ENCODE peak calls at places on chromosomes 7 and 10, in nine cellular contexts. One of them, this sample, is unnamed.
A peak's percentile ranks its signal among the peaks of the same experiment; 100 is the strongest.

GRCh38 chr10:6299234-6299633 is 96.5 kb downstream of the PFKFB3 start:
- DNase-seq in right cardiac atrium: no peak
- DNase-seq in cardiac muscle cell: no peak
- DNase-seq in suprapubic skin: peak; percentile 65
- DNase-seq in NT2/D1: no peak
- DNase-seq in cardiac fibroblast: no peak
- DNase-seq in neuronal stem cell: no peak
- DNase-seq in AG09309: no peak
- DNase-seq in ovary: no peak
- DNase-seq in this sample: no peak

GRCh38 chr7:66626236-66626957 is 2.3 kb upstream of the KCTD7 start:
- DNase-seq in AG09309: peak; percentile 16
- DNase-seq in neuronal stem cell: no peak
- DNase-seq in cardiac muscle cell: peak; percentile 42
- DNase-seq in cardiac fibroblast: peak; percentile 60
- DNase-seq in suprapubic skin: no peak
- DNase-seq in right cardiac atrium: no peak
- DNase-seq in NT2/D1: no peak
- DNase-seq in ovary: no peak
- DNase-seq in this sample: peak; percentile 26

GRCh38 chr7:34550996-34551395 is 107.0 kb upstream of the NPSR1 start:
- DNase-seq in AG09309: no peak
- DNase-seq in cardiac muscle cell: no peak
- DNase-seq in NT2/D1: no peak
- DNase-seq in neuronal stem cell: no peak
- DNase-seq in ovary: no peak
- DNase-seq in suprapubic skin: no peak
- DNase-seq in cardiac fibroblast: no peak
- DNase-seq in right cardiac atrium: no peak
- DNase-seq in this sample: no peak

GRCh38 chr10:69048103-69048502 is 39.8 kb upstream of the SRGN start:
- DNase-seq in neuronal stem cell: no peak
- DNase-seq in cardiac fibroblast: peak; percentile 33
- DNase-seq in cardiac muscle cell: peak; percentile 48
- DNase-seq in right cardiac atrium: no peak
- DNase-seq in ovary: no peak
- DNase-seq in AG09309: no peak
- DNase-seq in NT2/D1: no peak
- DNase-seq in suprapubic skin: no peak
- DNase-seq in this sample: no peak

GRCh38 chr7:102728-103127 is 89.6 kb upstream of the FAM20C start:
- DNase-seq in suprapubic skin: no peak
- DNase-seq in ovary: no peak
- DNase-seq in NT2/D1: no peak
- DNase-seq in cardiac muscle cell: no peak
- DNase-seq in right cardiac atrium: peak; percentile 15
- DNase-seq in neuronal stem cell: no peak
- DNase-seq in cardiac fibroblast: no peak
- DNase-seq in AG09309: no peak
- DNase-seq in this sample: no peak

GRCh38 chr10:13684252-13684791 is 97.6 kb downstream of the PRPF18 start:
- DNase-seq in NT2/D1: no peak
- DNase-seq in right cardiac atrium: peak; percentile 86
- DNase-seq in suprapubic skin: no peak
- DNase-seq in AG09309: no peak
- DNase-seq in cardiac muscle cell: peak; percentile 87
- DNase-seq in neuronal stem cell: no peak
- DNase-seq in ovary: peak; percentile 60
- DNase-seq in cardiac fibroblast: peak; percentile 83
- DNase-seq in this sample: peak; percentile 26

GRCh38 chr7:116674508-116675173 is 2.6 kb downstream of the MET start:
- DNase-seq in right cardiac atrium: no peak
- DNase-seq in NT2/D1: no peak
- DNase-seq in neuronal stem cell: no peak
- DNase-seq in cardiac fibroblast: no peak
- DNase-seq in ovary: no peak
- DNase-seq in suprapubic skin: no peak
- DNase-seq in AG09309: no peak
- DNase-seq in cardiac muscle cell: no peak
- DNase-seq in this sample: no peak

GRCh38 chr10:125548878-125549277 is 134.1 kb downstream of the TEX36 start:
- DNase-seq in NT2/D1: no peak
- DNase-seq in cardiac fibroblast: no peak
- DNase-seq in ovary: no peak
- DNase-seq in AG09309: no peak
- DNase-seq in neuronal stem cell: no peak
- DNase-seq in suprapubic skin: no peak
- DNase-seq in cardiac muscle cell: no peak
- DNase-seq in right cardiac atrium: no peak
- DNase-seq in this sample: no peak

GRCh38 chr10:35940067-35940989 is 298.2 kb upstream of the FZD8 start:
- DNase-seq in cardiac fibroblast: peak; percentile 32
- DNase-seq in suprapubic skin: no peak
- DNase-seq in ovary: peak; percentile 17
- DNase-seq in neuronal stem cell: no peak
- DNase-seq in cardiac muscle cell: peak; percentile 27
- DNase-seq in AG09309: no peak
- DNase-seq in right cardiac atrium: no peak
- DNase-seq in NT2/D1: no peak
- DNase-seq in this sample: peak; percentile 13

GRCh38 chr10:75195035-75195763 is 15.4 kb upstream of the VDAC2 start:
- DNase-seq in neuronal stem cell: no peak
- DNase-seq in cardiac fibroblast: peak; percentile 49
- DNase-seq in cardiac muscle cell: peak; percentile 42
- DNase-seq in AG09309: peak; percentile 75
- DNase-seq in NT2/D1: no peak
- DNase-seq in ovary: no peak
- DNase-seq in right cardiac atrium: no peak
- DNase-seq in suprapubic skin: no peak
- DNase-seq in this sample: peak; percentile 81

GRCh38 chr10:84066202-84066601 is 73.1 kb upstream of the GHITM start:
- DNase-seq in AG09309: no peak
- DNase-seq in right cardiac atrium: no peak
- DNase-seq in NT2/D1: no peak
- DNase-seq in cardiac muscle cell: no peak
- DNase-seq in neuronal stem cell: no peak
- DNase-seq in ovary: no peak
- DNase-seq in suprapubic skin: no peak
- DNase-seq in cardiac fibroblast: no peak
- DNase-seq in this sample: no peak

GRCh38 chr10:23512355-23513058 is 73.6 kb downstream of the OTUD1 start:
- DNase-seq in neuronal stem cell: no peak
- DNase-seq in NT2/D1: no peak
- DNase-seq in cardiac fibroblast: peak; percentile 47
- DNase-seq in AG09309: peak; percentile 49
- DNase-seq in suprapubic skin: no peak
- DNase-seq in right cardiac atrium: no peak
- DNase-seq in cardiac muscle cell: peak; percentile 60
- DNase-seq in ovary: no peak
- DNase-seq in this sample: no peak

GRCh38 chr10:13716161-13717071 is 129.7 kb downstream of the PRPF18 start:
- DNase-seq in cardiac muscle cell: peak; percentile 76
- DNase-seq in NT2/D1: no peak
- DNase-seq in neuronal stem cell: no peak
- DNase-seq in cardiac fibroblast: peak; percentile 68
- DNase-seq in right cardiac atrium: no peak
- DNase-seq in ovary: no peak
- DNase-seq in suprapubic skin: no peak
- DNase-seq in AG09309: no peak
- DNase-seq in this sample: peak; percentile 74

DNA sequence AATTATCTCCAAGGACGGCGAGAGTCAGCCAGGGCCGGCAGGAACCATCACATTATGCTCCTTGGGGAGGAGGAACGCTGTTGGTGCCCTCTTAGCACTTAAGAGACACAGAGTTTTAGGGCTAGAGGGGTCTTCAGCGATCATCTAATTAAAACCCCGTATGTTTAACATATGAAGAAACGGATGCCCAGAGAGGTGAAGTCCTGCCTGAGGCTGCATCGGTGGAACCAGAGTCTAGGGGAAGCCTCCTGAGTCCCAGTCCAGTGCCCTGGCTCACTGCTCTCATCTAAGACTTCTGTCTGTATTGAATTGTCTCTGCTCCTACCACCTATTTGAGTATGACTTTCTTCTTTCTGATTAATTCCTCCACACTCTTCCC is 688 bp upstream of the ABCB4 start:
- DNase-seq in cardiac fibroblast: no peak
- DNase-seq in cardiac muscle cell: no peak
- DNase-seq in suprapubic skin: no peak
- DNase-seq in AG09309: no peak
- DNase-seq in right cardiac atrium: no peak
- DNase-seq in neuronal stem cell: no peak
- DNase-seq in NT2/D1: no peak
- DNase-seq in ovary: no peak
- DNase-seq in this sample: no peak
- H3K4me3 ChIP-seq in cardiac fibroblast: no peak overlapping the region
- H3K4me3 ChIP-seq in cardiac muscle cell: no peak overlapping the region
- H3K4me3 ChIP-seq in suprapubic skin: peak overlapping the region; percentile 65
- H3K4me3 ChIP-seq in AG09309: no peak overlapping the region
- H3K4me3 ChIP-seq in right cardiac atrium: peak overlapping the region; percentile 60
- H3K4me3 ChIP-seq in neuronal stem cell: no peak overlapping the region
- H3K4me3 ChIP-seq in NT2/D1: peak overlapping the region; percentile 37
- H3K4me3 ChIP-seq in ovary: no peak overlapping the region
- H3K4me3 ChIP-seq in this sample: no peak overlapping the region

GRCh38 chr7:76412249-76412648 is 2.8 kb upstream of the SSC4D start:
- DNase-seq in right cardiac atrium: no peak
- DNase-seq in AG09309: no peak
- DNase-seq in neuronal stem cell: no peak
- DNase-seq in ovary: no peak
- DNase-seq in cardiac fibroblast: no peak
- DNase-seq in cardiac muscle cell: no peak
- DNase-seq in NT2/D1: no peak
- DNase-seq in suprapubic skin: no peak
- DNase-seq in this sample: no peak

GRCh38 chr7:76407718-76408117 is 1.8 kb downstream of the SSC4D start:
- DNase-seq in cardiac muscle cell: no peak
- DNase-seq in right cardiac atrium: no peak
- DNase-seq in cardiac fibroblast: no peak
- DNase-seq in AG09309: no peak
- DNase-seq in neuronal stem cell: no peak
- DNase-seq in suprapubic skin: no peak
- DNase-seq in NT2/D1: no peak
- DNase-seq in ovary: no peak
- DNase-seq in this sample: no peak

GRCh38 chr7:76405738-76406137 is 3.8 kb downstream of the SSC4D start:
- DNase-seq in NT2/D1: no peak
- DNase-seq in right cardiac atrium: no peak
- DNase-seq in neuronal stem cell: no peak
- DNase-seq in cardiac muscle cell: no peak
- DNase-seq in suprapubic skin: no peak
- DNase-seq in cardiac fibroblast: no peak
- DNase-seq in AG09309: no peak
- DNase-seq in ovary: no peak
- DNase-seq in this sample: no peak

GRCh38 chr7:76408121-76408560 is 1.4 kb downstream of the SSC4D start:
- DNase-seq in NT2/D1: no peak
- DNase-seq in cardiac muscle cell: no peak
- DNase-seq in ovary: no peak
- DNase-seq in cardiac fibroblast: no peak
- DNase-seq in AG09309: no peak
- DNase-seq in suprapubic skin: no peak
- DNase-seq in right cardiac atrium: no peak
- DNase-seq in neuronal stem cell: no peak
- DNase-seq in this sample: no peak

GRCh38 chr7:76409537-76409936 is at the start of gene SSC4D:
- DNase-seq in right cardiac atrium: no peak
- DNase-seq in ovary: no peak
- DNase-seq in NT2/D1: no peak
- DNase-seq in cardiac muscle cell: no peak
- DNase-seq in suprapubic skin: no peak
- DNase-seq in cardiac fibroblast: no peak
- DNase-seq in AG09309: no peak
- DNase-seq in neuronal stem cell: no peak
- DNase-seq in this sample: no peak
- H3K4me3 ChIP-seq in right cardiac atrium: no peak within 1 kb of the TSS
- H3K4me3 ChIP-seq in ovary: no peak within 1 kb of the TSS
- H3K4me3 ChIP-seq in NT2/D1: peak within 1 kb of the TSS; percentile 29
- H3K4me3 ChIP-seq in cardiac muscle cell: peak within 1 kb of the TSS; percentile 36
- H3K4me3 ChIP-seq in suprapubic skin: no peak within 1 kb of the TSS
- H3K4me3 ChIP-seq in cardiac fibroblast: no peak within 1 kb of the TSS
- H3K4me3 ChIP-seq in AG09309: no peak within 1 kb of the TSS
- H3K4me3 ChIP-seq in neuronal stem cell: no peak within 1 kb of the TSS
- H3K4me3 ChIP-seq in this sample: no peak within 1 kb of the TSS

DNA sequence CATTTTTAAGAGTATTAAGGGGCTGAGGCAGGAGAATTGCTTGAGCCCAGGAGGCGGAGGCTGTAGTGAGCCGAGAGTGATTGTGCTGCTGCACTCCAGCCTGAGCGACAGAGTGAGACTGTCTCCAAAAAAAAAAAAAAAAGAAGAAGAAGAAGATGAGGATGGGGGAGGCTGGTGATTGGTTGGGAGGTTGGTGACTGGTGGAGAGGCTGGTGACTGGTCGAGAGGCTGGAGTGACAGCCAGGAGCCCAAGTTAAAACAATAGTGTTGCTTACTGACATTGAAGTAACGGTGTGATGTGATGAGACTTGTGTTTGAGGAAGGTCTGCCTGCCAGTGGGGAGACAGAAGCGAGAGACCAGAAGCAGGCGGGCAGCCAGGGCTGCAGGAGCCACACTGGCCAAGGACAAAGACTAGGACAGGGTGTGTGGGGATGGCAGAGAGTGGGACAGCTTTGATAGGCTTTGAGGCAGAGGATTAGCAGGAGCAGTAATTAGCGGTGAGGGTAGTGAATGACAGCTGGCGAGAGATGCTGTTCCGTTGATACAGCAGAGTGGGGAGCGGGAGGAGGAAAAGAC is 4.9 kb downstream of the SRRT start:
- DNase-seq in ovary: no peak
- DNase-seq in neuronal stem cell: no peak
- DNase-seq in suprapubic skin: no peak
- DNase-seq in cardiac muscle cell: no peak
- DNase-seq in cardiac fibroblast: no peak
- DNase-seq in right cardiac atrium: no peak
- DNase-seq in AG09309: no peak
- DNase-seq in NT2/D1: no peak
- DNase-seq in this sample: no peak
- H3K4me3 ChIP-seq in ovary: no peak overlapping the region
- H3K4me3 ChIP-seq in neuronal stem cell: peak overlapping the region; percentile 4
- H3K4me3 ChIP-seq in suprapubic skin: no peak overlapping the region
- H3K4me3 ChIP-seq in cardiac muscle cell: no peak overlapping the region
- H3K4me3 ChIP-seq in cardiac fibroblast: no peak overlapping the region
- H3K4me3 ChIP-seq in right cardiac atrium: no peak overlapping the region
- H3K4me3 ChIP-seq in AG09309: no peak overlapping the region
- H3K4me3 ChIP-seq in NT2/D1: no peak overlapping the region
- H3K4me3 ChIP-seq in this sample: no peak overlapping the region

DNA sequence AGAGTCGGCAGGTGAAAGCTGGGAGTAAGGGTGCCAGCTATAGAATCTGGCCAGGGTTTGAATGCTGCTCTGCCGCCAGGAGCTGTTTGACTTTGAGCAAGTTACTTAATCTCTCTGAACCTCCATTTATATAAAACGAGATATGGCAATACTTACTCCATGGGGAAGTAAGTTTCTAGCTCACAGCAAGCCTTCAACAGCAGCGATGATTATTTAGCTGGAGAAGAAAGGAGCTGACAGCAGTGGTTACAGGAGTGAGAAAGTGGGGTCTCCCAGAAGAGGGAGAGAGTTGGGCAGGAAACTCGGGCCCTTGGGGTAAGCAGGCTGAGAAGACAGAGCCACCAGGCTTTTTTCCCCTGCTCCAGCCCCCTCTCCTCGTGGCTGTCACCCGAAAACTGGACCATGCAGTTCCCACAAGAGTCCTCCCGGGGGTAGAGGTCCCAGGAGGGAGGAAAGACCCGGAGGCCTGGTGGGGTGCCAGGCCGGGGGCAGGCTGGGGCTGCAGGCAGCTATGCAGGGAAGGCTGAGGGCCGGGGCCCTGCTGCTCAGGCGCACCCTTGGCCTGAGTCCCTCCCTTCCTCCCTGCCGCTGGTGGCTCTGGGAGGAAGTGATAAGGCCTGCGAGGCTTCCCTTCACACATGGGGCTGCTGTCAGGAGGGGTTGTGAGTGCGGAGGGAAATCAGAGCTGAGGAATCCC is 3.5 kb downstream of the NOS3 start:
- DNase-seq in ovary: no peak
- DNase-seq in right cardiac atrium: peak; percentile 71
- DNase-seq in AG09309: no peak
- DNase-seq in cardiac muscle cell: peak; percentile 65
- DNase-seq in neuronal stem cell: no peak
- DNase-seq in NT2/D1: no peak
- DNase-seq in suprapubic skin: no peak
- DNase-seq in cardiac fibroblast: peak; percentile 64
- DNase-seq in this sample: no peak
- H3K4me3 ChIP-seq in ovary: peak overlapping the region; percentile 9
- H3K4me3 ChIP-seq in right cardiac atrium: peak overlapping the region; percentile 43
- H3K4me3 ChIP-seq in AG09309: no peak overlapping the region
- H3K4me3 ChIP-seq in cardiac muscle cell: no peak overlapping the region
- H3K4me3 ChIP-seq in neuronal stem cell: no peak overlapping the region
- H3K4me3 ChIP-seq in NT2/D1: no peak overlapping the region
- H3K4me3 ChIP-seq in suprapubic skin: peak overlapping the region; percentile 17
- H3K4me3 ChIP-seq in cardiac fibroblast: no peak overlapping the region
- H3K4me3 ChIP-seq in this sample: no peak overlapping the region